ENCODE peak calls at places on chromosomes 16 and 17, in six cellular contexts. One of them, this sample, is unnamed.

GRCh38 chr16:78524066-78524595 is 424.7 kb downstream of the WWOX start:
- DNase-seq in T-cell: no peak
- DNase-seq in HS-5: no peak
- DNase-seq in NCI-H2029: no peak
- DNase-seq in kidney: no peak
- DNase-seq in NCI-H460: no peak
- DNase-seq in this sample: no peak

GRCh38 chr16:87602821-87603683 is 744 bp downstream of the JPH3 start:
- DNase-seq in T-cell: no peak
- DNase-seq in HS-5: no peak
- DNase-seq in NCI-H2029: no peak
- DNase-seq in kidney: peak
- DNase-seq in NCI-H460: no peak
- DNase-seq in this sample: no peak

GRCh38 chr17:56119191-56119590 is 34.1 kb upstream of the ANKFN1 start:
- DNase-seq in T-cell: no peak
- DNase-seq in HS-5: no peak
- DNase-seq in NCI-H2029: no peak
- DNase-seq in kidney: no peak
- DNase-seq in NCI-H460: no peak
- DNase-seq in this sample: no peak

GRCh38 chr17:47987240-47987835 is 16.4 kb downstream of the CDK5RAP3 start:
- DNase-seq in T-cell: no peak
- DNase-seq in HS-5: no peak
- DNase-seq in NCI-H2029: no peak
- DNase-seq in kidney: peak
- DNase-seq in NCI-H460: no peak
- DNase-seq in this sample: peak

GRCh38 chr17:59963738-59964454 is 644 bp downstream of the RNFT1 start:
- DNase-seq in T-cell: peak
- DNase-seq in HS-5: peak
- DNase-seq in NCI-H2029: peak
- DNase-seq in kidney: no peak
- DNase-seq in NCI-H460: peak
- DNase-seq in this sample: peak

GRCh38 chr17:31433091-31433790 is 41.8 kb downstream of the RAB11FIP4 start:
- DNase-seq in T-cell: peak
- DNase-seq in HS-5: no peak
- DNase-seq in NCI-H2029: no peak
- DNase-seq in kidney: peak
- DNase-seq in NCI-H460: no peak
- DNase-seq in this sample: no peak

GRCh38 chr17:42118545-42118944 is 2.6 kb downstream of the KAT2A start:
- DNase-seq in T-cell: peak
- DNase-seq in HS-5: no peak
- DNase-seq in NCI-H2029: no peak
- DNase-seq in kidney: no peak
- DNase-seq in NCI-H460: peak
- DNase-seq in this sample: no peak

GRCh38 chr17:73705594-73705993 is 61.3 kb upstream of the SDK2 start:
- DNase-seq in T-cell: no peak
- DNase-seq in HS-5: no peak
- DNase-seq in NCI-H2029: no peak
- DNase-seq in kidney: no peak
- DNase-seq in NCI-H460: no peak
- DNase-seq in this sample: peak

GRCh38 chr17:21272881-21273839 is 11.4 kb upstream of the MAP2K3 start:
- DNase-seq in T-cell: no peak
- DNase-seq in HS-5: no peak
- DNase-seq in NCI-H2029: peak
- DNase-seq in kidney: no peak
- DNase-seq in NCI-H460: no peak
- DNase-seq in this sample: no peak

This sample was measured in NCI-H1092.